ENCODE peak calls at places on chromosome 1, in seven cellular contexts. T, U, M, E, C, I and D are unnamed samples. For H3K4me1 and H3K36me3, the result is how much of the 10 kb centered on the place peaks cover.

GRCh38 chr1:78833491-78833890 is 173.0 kb downstream of the ADGRL4 start:
- DNase-seq in T (no peak), U (no peak), M (no peak), E (no peak), C (no peak), I (peak), D (no peak)

GRCh38 chr1:177274687-177275211 is 104.0 kb downstream of the BRINP2 start:
- DNase-seq in T (no peak), U (no peak), M (no peak), E (no peak), C (no peak), I (peak), D (peak)

GRCh38 chr1:208028526-208028925 is 117.6 kb upstream of the CD34 start:
- DNase-seq in T (no peak), U (no peak), M (no peak), E (no peak), C (no peak), I (no peak), D (no peak)

GRCh38 chr1:226366290-226366689 is 41.6 kb downstream of the PARP1 start:
- DNase-seq in T (no peak), U (no peak), M (no peak), E (no peak), C (no peak), I (no peak), D (no peak)

GRCh38 chr1:30715216-30715615 is 8.2 kb downstream of the MATN1 start:
- DNase-seq in T (no peak), U (no peak), M (no peak), E (no peak), C (no peak), I (peak), D (no peak)

GRCh38 chr1:106536741-106537140 is 519.7 kb upstream of the PRMT6 start:
- DNase-seq in T (no peak), U (no peak), M (no peak), E (no peak), C (no peak), I (no peak), D (no peak)

GRCh38 chr1:13651279-13651678 is 48.7 kb upstream of the PRDM2 start:
- DNase-seq in T (no peak), U (no peak), M (no peak), E (no peak), C (no peak), I (peak), D (peak)

GRCh38 chr1:201488817-201489581 is 17.9 kb downstream of the CSRP1 start:
- DNase-seq in T (no peak), U (no peak), M (no peak), E (peak), C (peak), I (peak), D (peak)

GRCh38 chr1:61085191-61086086 is 3.1 kb downstream of the NFIA start:
- DNase-seq in T (no peak), U (no peak), M (no peak), E (no peak), C (no peak), I (peak), D (no peak)

GRCh38 chr1:203754455-203754864 is 10.5 kb upstream of the LAX1 start:
- DNase-seq in T (peak), U (no peak), M (no peak), E (no peak), C (no peak), I (no peak), D (no peak)

GRCh38 chr1:26597629-26598039 is 68.1 kb downstream of the RPS6KA1 start:
- DNase-seq in T (peak), U (no peak), M (no peak), E (peak), C (no peak), I (peak), D (peak)

GRCh38 chr1:116806245-116806644 is 52.0 kb downstream of the CD2 start:
- DNase-seq in T (no peak), U (no peak), M (no peak), E (no peak), C (no peak), I (no peak), D (no peak)

GRCh38 chr1:195202271-195202670 is 1406.0 kb downstream of the KCNT2 start:
- DNase-seq in T (no peak), U (no peak), M (no peak), E (peak), C (no peak), I (no peak), D (no peak)

GRCh38 chr1:226692067-226692792 is 46.9 kb downstream of the ITPKB start:
- DNase-seq in T (no peak), U (no peak), M (no peak), E (no peak), C (no peak), I (no peak), D (no peak)

GRCh38 chr1:183841950-183842816 is 37.3 kb downstream of the RGL1 start:
- DNase-seq in T (no peak), U (no peak), M (no peak), E (peak), C (no peak), I (peak), D (peak)

GRCh38 chr1:64663654-64664053 is 81.2 kb upstream of the RAVER2 start:
- DNase-seq in T (no peak), U (no peak), M (no peak), E (peak), C (no peak), I (peak), D (peak)

GRCh38 chr1:227944931-227945890 is 2.5 kb downstream of the WNT9A start:
- DNase-seq in T (no peak), U (no peak), M (no peak), E (peak), C (peak), I (peak), D (peak)

GRCh38 chr1:230763927-230764591 is 16.9 kb downstream of the CAPN9 start:
- DNase-seq in T (no peak), U (no peak), M (no peak), E (no peak), C (no peak), I (no peak), D (no peak)

GRCh38 chr1:27052527-27052926 is 39.9 kb upstream of the TENT5B start:
- DNase-seq in T (no peak), U (no peak), M (no peak), E (no peak), C (no peak), I (no peak), D (no peak)

GRCh38 chr1:224867715-224868114 is 61.8 kb upstream of the DNAH14 start:
- DNase-seq in T (no peak), U (no peak), M (no peak), E (no peak), C (no peak), I (peak), D (peak)

GRCh38 chr1:23692308-23692871 is 784 bp downstream of the RPL11 start:
- DNase-seq in T (peak), U (no peak), M (no peak), E (no peak), C (no peak), I (no peak), D (no peak)

GRCh38 chr1:232438476-232438875 is 191.5 kb downstream of the SIPA1L2 start:
- DNase-seq in T (no peak), U (no peak), M (no peak), E (no peak), C (no peak), I (no peak), D (no peak)

GRCh38 chr1:150111670-150112069 is 38.0 kb upstream of the PLEKHO1 start:
- DNase-seq in T (no peak), U (no peak), M (no peak), E (no peak), C (no peak), I (no peak), D (no peak)

GRCh38 chr1:15557594-15557993 is 27.3 kb downstream of the AGMAT start:
- DNase-seq in T (no peak), U (no peak), M (no peak), E (no peak), C (no peak), I (no peak), D (no peak)

GRCh38 chr1:7421471-7422075 is 349.5 kb upstream of the VAMP3 start:
- DNase-seq in T (no peak), U (no peak), M (no peak), E (no peak), C (no peak), I (no peak), D (no peak)

GRCh38 chr1:64196074-64196869 is 7.2 kb upstream of the UBE2U start:
- DNase-seq in T (no peak), U (no peak), M (no peak), E (no peak), C (no peak), I (no peak), D (no peak)

GRCh38 chr1:21278208-21278861 is 11.9 kb downstream of the ECE1 start:
- DNase-seq in T (no peak), U (no peak), M (no peak), E (no peak), C (no peak), I (no peak), D (no peak)

GRCh38 chr1:33634806-33635205 is 162.4 kb downstream of the ZSCAN20 start:
- DNase-seq in T (no peak), U (no peak), M (no peak), E (peak), C (no peak), I (peak), D (peak)

GRCh38 chr1:70072239-70072751 is 133.1 kb downstream of the LRRC40 start:
- DNase-seq in T (no peak), U (no peak), M (no peak), E (no peak), C (no peak), I (no peak), D (peak)

GRCh38 chr1:1032428-1032827 is 12.5 kb downstream of the AGRN start:
- DNase-seq in T (no peak), U (no peak), M (no peak), E (peak), C (no peak), I (no peak), D (no peak)

GRCh38 chr1:30321216-30321910 is 402.0 kb downstream of the MATN1 start:
- DNase-seq in T (no peak), U (no peak), M (no peak), E (no peak), C (no peak), I (no peak), D (no peak)

GRCh38 chr1:184457500-184457899 is 70.7 kb downstream of the C1orf21 start:
- DNase-seq in T (no peak), U (no peak), M (no peak), E (no peak), C (no peak), I (no peak), D (no peak)

GRCh38 chr1:3245768-3246167 is 176.8 kb downstream of the PRDM16 start:
- DNase-seq in T (no peak), U (no peak), M (no peak), E (no peak), C (no peak), I (no peak), D (no peak)

GRCh38 chr1:29749546-29749945 is 513.2 kb downstream of the PTPRU start:
- DNase-seq in T (no peak), U (no peak), M (no peak), E (no peak), C (no peak), I (no peak), D (no peak)

GRCh38 chr1:182726941-182727340 is 42.6 kb upstream of the RGS8 start:
- DNase-seq in T (no peak), U (no peak), M (no peak), E (no peak), C (no peak), I (no peak), D (no peak)

GRCh38 chr1:230099435-230099834 is 32.4 kb downstream of the GALNT2 start:
- DNase-seq in T (no peak), U (no peak), M (no peak), E (no peak), C (no peak), I (no peak), D (no peak)

GRCh38 chr1:228009116-228009827 is 2.5 kb downstream of the WNT3A start:
- DNase-seq in T (no peak), U (no peak), M (no peak), E (no peak), C (no peak), I (no peak), D (no peak)

GRCh38 chr1:186476306-186477040 is 15.6 kb upstream of the PDC start:
- DNase-seq in T (no peak), U (no peak), M (no peak), E (no peak), C (no peak), I (no peak), D (no peak)

GRCh38 chr1:29853716-29854330 is 617.5 kb downstream of the PTPRU start:
- DNase-seq in T (no peak), U (no peak), M (no peak), E (no peak), C (no peak), I (no peak), D (no peak)

GRCh38 chr1:232891656-232892317 is 58.6 kb upstream of the NTPCR start:
- DNase-seq in T (no peak), U (no peak), M (no peak), E (no peak), C (no peak), I (no peak), D (peak)

GRCh38 chr1:210499956-210500355 is 171.3 kb downstream of the HHAT start:
- DNase-seq in T (no peak), U (no peak), M (no peak), E (no peak), C (no peak), I (no peak), D (no peak)
- H3K4me1 ChIP-seq in T (under half), U (under half), M (under half), E (under half), C (under half), I (under half), D (under half)

DNA sequence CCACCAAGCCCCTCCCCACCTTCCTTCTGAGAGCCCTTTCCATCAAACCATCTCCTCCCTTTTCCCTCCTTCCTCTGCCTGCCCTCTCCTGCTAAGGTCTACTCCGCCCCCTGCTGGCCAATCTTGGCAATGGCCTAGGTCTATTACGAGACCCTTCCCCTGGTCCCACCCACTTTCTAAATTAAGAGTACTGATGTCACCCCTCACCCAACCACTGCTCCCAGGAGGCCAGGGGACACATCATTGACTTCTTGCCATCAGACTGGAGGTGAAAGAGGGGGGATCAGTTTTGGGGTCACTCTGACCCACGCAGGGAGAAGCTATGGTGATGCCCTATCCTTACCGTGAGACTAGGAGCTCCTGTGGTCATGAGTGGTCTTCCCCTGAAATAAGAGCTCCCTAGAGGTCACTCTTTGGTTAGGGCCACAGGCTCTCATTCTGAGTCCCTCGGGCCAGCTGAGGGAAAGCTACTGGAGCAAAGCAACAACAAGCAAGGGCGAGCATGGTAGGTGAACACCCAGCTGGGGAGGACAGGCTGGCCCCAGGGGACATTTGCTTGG is 34.6 kb upstream of the S100A7 start:
- DNase-seq in T (peak), U (peak), M (no peak), E (peak), C (peak), I (peak), D (peak)
- H3K27ac ChIP-seq in T (no peak), U (peak), M (no peak), E (no peak), C (no peak), I (no peak), D (peak)

DNA sequence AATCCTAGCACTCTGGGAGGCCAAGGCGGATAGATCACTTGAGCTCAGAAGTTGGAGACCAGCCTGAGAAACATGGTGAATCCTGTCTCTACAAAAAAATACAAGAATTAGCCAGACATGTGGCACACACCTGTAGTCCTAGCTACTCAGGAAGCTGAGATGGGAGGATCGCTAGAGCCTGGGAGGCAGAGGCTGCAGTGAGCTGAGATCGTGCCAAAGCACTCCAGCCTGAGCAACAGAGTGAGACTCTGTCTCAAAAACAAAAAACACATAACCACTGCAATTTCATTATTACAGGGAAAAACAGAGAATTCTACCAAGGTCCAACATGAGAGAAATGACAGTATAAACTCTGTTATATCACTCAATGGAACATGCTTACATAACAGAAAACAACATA is 4.4 kb upstream of the TOMM20 start:
- DNase-seq in T (no peak), U (no peak), M (no peak), E (no peak), C (no peak), I (no peak), D (no peak)
- H3K36me3 ChIP-seq in T (under half), U (under half), M (under half), E (under half), C (under half), I (under half), D (under half)

DNA sequence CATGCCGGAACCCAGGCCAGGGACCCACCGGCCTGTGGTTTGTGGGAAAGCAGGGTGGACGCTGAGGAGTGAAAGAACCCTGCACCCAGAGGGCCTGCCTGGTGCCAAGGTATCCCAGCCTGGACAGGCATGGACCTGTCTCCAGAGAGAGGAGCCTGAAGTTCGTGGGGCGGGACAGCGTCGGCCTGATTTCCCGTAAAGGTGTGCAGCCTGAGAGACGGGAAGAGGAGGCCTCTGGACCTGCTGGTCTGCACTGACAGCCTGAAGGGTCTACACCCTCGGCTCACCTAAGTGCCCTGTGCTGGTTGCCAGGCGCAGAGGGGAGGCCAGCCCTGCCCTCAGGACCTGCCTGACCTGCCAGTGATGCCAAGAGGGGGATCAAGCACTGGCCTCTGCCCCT is 18.5 kb downstream of the CSF1 start:
- DNase-seq in T (no peak), U (no peak), M (no peak), E (no peak), C (no peak), I (no peak), D (no peak)
- H3K4me1 ChIP-seq in T (under half), U (under half), M (half or more), E (under half), C (under half), I (under half), D (under half)

GRCh38 chr1:48472747-48473146 is 743 bp upstream of the SPATA6 start:
- DNase-seq in T (no peak), U (no peak), M (no peak), E (no peak), C (no peak), I (no peak), D (no peak)
- H3K27ac ChIP-seq in T (no peak), U (peak), M (peak), E (peak), C (no peak), I (no peak), D (peak)

DNA sequence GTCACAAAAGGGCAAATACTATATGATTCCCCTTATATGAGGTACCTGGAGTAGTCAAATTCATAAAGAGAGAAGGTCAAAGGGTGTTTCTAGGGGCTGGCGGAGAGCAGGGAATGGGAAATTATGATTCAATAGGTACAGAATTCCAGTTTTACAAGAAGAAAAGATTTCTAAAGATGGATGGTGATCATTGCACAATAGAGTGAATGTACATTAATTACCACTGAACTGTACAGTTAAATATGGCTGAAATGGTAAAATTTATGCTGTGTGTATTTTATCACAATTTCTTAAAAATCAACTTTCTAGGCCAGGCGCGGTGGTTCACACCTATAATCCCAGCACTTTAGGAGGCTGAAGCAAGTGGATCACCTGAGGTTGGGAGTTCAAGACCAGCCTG is 18.1 kb upstream of the TMEM81 start:
- DNase-seq in T (no peak), U (no peak), M (no peak), E (no peak), C (no peak), I (no peak), D (no peak)
- H3K36me3 ChIP-seq in T (half or more), U (half or more), M (under half), E (under half), C (half or more), I (half or more), D (half or more)

GRCh38 chr1:35185200-35185599 is 7.7 kb downstream of the SFPQ start:
- DNase-seq in T (no peak), U (no peak), M (no peak), E (no peak), C (no peak), I (no peak), D (no peak)
- H3K4me1 ChIP-seq in T (half or more), U (under half), M (under half), E (half or more), C (half or more), I (under half), D (under half)

GRCh38 chr1:53733447-53733931 is 5.5 kb downstream of the GLIS1 start:
- DNase-seq in T (no peak), U (no peak), M (no peak), E (no peak), C (no peak), I (no peak), D (no peak)

GRCh38 chr1:53731779-53732305 is 7.1 kb downstream of the GLIS1 start:
- DNase-seq in T (no peak), U (no peak), M (no peak), E (no peak), C (no peak), I (peak), D (no peak)

GRCh38 chr1:53732409-53732808 is 6.6 kb downstream of the GLIS1 start:
- DNase-seq in T (no peak), U (no peak), M (no peak), E (no peak), C (no peak), I (no peak), D (no peak)

GRCh38 chr1:53733975-53734649 is 4.9 kb downstream of the GLIS1 start:
- DNase-seq in T (no peak), U (no peak), M (no peak), E (no peak), C (no peak), I (peak), D (no peak)

GRCh38 chr1:53732912-53733317 is 6.0 kb downstream of the GLIS1 start:
- DNase-seq in T (no peak), U (no peak), M (no peak), E (no peak), C (no peak), I (peak), D (peak)
- H3K27ac ChIP-seq in T (no peak), U (no peak), M (peak), E (no peak), C (no peak), I (peak), D (no peak)

DNA sequence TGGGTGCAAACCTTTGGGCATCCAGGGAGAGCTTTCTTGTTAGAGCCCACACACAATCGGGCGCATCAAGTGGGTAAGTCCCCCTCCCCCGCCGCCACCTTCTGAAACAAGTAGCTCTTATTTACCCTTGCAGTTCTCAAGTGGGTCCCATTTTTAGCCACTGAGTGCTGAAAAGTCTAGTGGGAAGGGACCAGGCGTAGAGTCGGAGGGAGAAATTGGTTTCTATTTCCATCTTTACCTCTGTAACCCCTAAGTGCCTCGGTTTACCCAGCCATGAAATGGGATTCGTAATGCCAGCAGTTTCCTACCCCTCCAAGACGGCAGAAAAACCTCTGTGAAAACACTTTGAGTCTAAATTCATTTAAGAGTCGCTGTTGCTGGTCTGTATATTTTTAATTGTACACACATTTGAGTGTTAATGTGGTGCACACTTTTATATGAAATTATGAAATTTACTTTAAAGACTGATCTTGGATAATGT is 904 bp downstream of the TLCD4 start:
- DNase-seq in T (no peak), U (no peak), M (no peak), E (no peak), C (no peak), I (no peak), D (peak)
- H3K36me3 ChIP-seq in T (under half), U (under half), M (under half), E (under half), C (under half), I (under half), D (under half)

GRCh38 chr1:243715285-243715684 is 134.8 kb downstream of the AKT3 start:
- DNase-seq in T (no peak), U (no peak), M (no peak), E (no peak), C (no peak), I (no peak), D (no peak)
- H3K4me1 ChIP-seq in T (under half), U (under half), M (under half), E (under half), C (under half), I (under half), D (under half)